ENCODE peak calls at places on chromosomes 13 and 19, in four cellular contexts. J is HepG2, D is H1, K is GM12878. N is an unnamed sample.

GRCh38 chr19:55336101-55336500 is 3.6 kb upstream of the KMT5C start:
- DNase-seq in K (no peak), D (no peak), J (no peak), N (no peak)

GRCh38 chr13:33289966-33290365 is 4.4 kb upstream of the STARD13 start:
- DNase-seq in J (no peak), K (no peak), D (no peak), N (no peak)

GRCh38 chr19:50648659-50649058 is 586 bp upstream of the C19orf81 start:
- DNase-seq in J (no peak), D (no peak), K (no peak), N (no peak)

GRCh38 chr13:113664751-113665581 is 2.1 kb upstream of the GRK1 start:
- DNase-seq in J (no peak), K (no peak), D (no peak), N (no peak)

GRCh38 chr13:110340812-110341444 is 33.8 kb downstream of the COL4A2 start:
- DNase-seq in J (no peak), D (no peak), K (no peak), N (no peak)

GRCh38 chr19:46737275-46737654 is 8.6 kb upstream of the FKRP start:
- DNase-seq in K (no peak), J (no peak), D (no peak), N (peak)

GRCh38 chr19:41705393-41706174 is 2.8 kb upstream of the CEACAM5 start:
- DNase-seq in D (no peak), K (no peak), J (no peak), N (peak)

GRCh38 chr19:17390665-17391370 is 3.2 kb downstream of the CCDC194 start:
- DNase-seq in K (no peak), J (peak), D (peak), N (peak)

GRCh38 chr19:57016076-57016475 is 103.7 kb upstream of the USP29 start:
- DNase-seq in J (no peak), K (no peak), D (no peak), N (no peak)

GRCh38 chr13:114200673-114201005 is 21.6 kb downstream of the CFAP97D2 start:
- DNase-seq in J (no peak), D (no peak), K (no peak), N (no peak)

GRCh38 chr19:34482380-34483250 is 1.1 kb downstream of the WTIP start:
- DNase-seq in K (no peak), J (no peak), D (no peak), N (no peak)

GRCh38 chr19:42017040-42017439 is 23.0 kb upstream of the ATP1A3 start:
- DNase-seq in D (no peak), J (no peak), K (no peak), N (no peak)

GRCh38 chr19:21483589-21484170 is 21.7 kb upstream of the ZNF429 start:
- DNase-seq in K (no peak), J (no peak), D (peak), N (peak)

GRCh38 chr13:97076898-97077297 is 82.6 kb upstream of the OXGR1 start:
- DNase-seq in J (no peak), K (no peak), D (no peak), N (no peak)

GRCh38 chr19:3375221-3376088 is 9.1 kb downstream of the NFIC start:
- DNase-seq in K (no peak), J (no peak), D (no peak), N (peak)

GRCh38 chr19:30267332-30267731 is 104.9 kb upstream of the ZNF536 start:
- DNase-seq in D (no peak), K (no peak), J (no peak), N (no peak)

GRCh38 chr13:110166598-110166997 is 140.4 kb downstream of the COL4A1 start:
- DNase-seq in J (no peak), D (no peak), K (no peak), N (no peak)

GRCh38 chr19:6099037-6099436 is 11.3 kb downstream of the RFX2 start:
- DNase-seq in J (no peak), K (no peak), D (no peak), N (no peak)

GRCh38 chr13:113211774-113212173 is 2.4 kb downstream of the CUL4A start:
- DNase-seq in D (no peak), K (no peak), J (peak), N (no peak)

GRCh38 chr19:41698746-41699230 is 9.6 kb upstream of the CEACAM5 start:
- DNase-seq in J (no peak), D (no peak), K (peak), N (no peak)

DNA sequence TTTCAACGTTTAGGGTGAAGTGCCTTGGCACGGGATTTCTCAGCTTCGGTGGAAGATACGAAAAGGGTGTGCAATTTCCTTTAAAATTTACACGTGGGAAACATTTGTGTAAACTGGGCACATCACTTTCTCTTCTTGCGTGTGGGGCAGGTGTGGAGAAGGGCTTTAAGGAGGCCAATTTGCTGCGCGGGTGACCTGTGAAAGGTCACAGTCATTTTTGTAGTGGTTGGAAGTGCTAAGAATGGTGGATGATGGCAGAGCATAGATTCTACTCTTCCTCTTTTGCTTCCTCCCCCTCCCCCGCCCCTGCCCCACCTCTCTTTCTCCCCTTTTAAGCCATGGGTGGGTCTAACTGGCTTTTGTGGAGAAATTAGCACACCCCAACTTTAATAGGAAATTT is 7.2 kb downstream of the SLITRK5 start:
- DNase-seq in K (no peak), D (no peak), J (no peak), N (no peak)
- TF ChIP-seq SIN3A in K (no peak), D (no peak), J (no peak), N (no peak)

GRCh38 chr19:10835089-10835753 is 791 bp downstream of the TMED1 start:
- DNase-seq in D (no peak), J (no peak), K (no peak), N (peak)

GRCh38 chr19:10838377-10838776 is 2.4 kb upstream of the TMED1 start:
- DNase-seq in J (no peak), D (no peak), K (no peak), N (no peak)

GRCh38 chr19:10832659-10833296 is 3.2 kb downstream of the TMED1 start:
- DNase-seq in J (no peak), K (no peak), D (no peak), N (no peak)

GRCh38 chr19:10836478-10837325 is 690 bp upstream of the TMED1 start:
- DNase-seq in D (no peak), J (no peak), K (no peak), N (peak)

DNA sequence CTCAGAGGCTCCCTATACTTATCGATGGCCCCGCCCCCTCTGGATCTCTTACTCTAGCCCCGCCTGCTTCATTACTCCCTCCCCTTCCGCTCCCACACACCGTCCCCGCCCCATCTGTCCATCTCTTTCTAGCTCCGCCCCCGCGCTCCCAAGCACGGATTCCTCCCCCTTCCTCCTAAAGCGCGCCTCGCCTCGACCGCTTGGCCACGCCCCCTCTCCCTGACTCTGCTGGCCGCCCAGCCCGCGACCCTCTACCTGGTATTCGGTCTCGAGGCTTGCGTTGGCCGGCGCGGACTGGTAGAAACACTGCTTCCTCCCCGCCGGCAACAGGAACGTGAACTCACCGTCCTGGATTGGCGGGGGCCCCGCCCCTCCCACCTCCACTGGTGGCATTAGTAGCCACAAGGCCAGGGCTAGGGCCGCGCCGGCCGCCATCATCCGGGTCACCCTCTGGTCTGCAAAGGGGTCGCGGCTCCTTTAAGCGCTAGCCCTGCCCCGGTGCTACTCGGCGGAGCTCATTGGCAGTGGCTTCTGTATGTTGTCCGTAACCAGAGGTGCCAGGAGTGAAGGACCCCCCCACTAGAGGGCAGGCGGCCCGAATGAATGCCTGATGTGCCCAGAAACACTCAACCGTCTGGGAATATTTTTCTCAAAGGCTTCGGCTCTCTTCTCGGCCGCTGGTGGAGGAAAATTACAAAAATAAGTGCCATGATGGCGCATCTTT is at the start of gene TMED1:
- DNase-seq in D (peak), K (peak), J (peak), N (peak)
- TF ChIP-seq EZH2 in D (no peak), K (no peak), J (no peak), N (no peak)

GRCh38 chr19:307111-307531 is 15.9 kb upstream of the PLPP2 start:
- DNase-seq in K (no peak), D (no peak), J (no peak), N (no peak)

GRCh38 chr19:308471-309205 is 17.4 kb upstream of the PLPP2 start:
- DNase-seq in D (no peak), J (no peak), K (no peak), N (no peak)

GRCh38 chr19:306151-306900 is 15.1 kb upstream of the PLPP2 start:
- DNase-seq in K (no peak), D (no peak), J (no peak), N (no peak)

GRCh38 chr19:309206-309565 is 18.0 kb upstream of the PLPP2 start:
- DNase-seq in D (no peak), J (no peak), K (no peak), N (no peak)

GRCh38 chr19:307793-308420 is 16.7 kb upstream of the PLPP2 start:
- DNase-seq in D (no peak), J (no peak), K (no peak), N (no peak)
- TF ChIP-seq CHD2 in D (no peak), J (no peak), K (no peak), N (no peak)

GRCh38 chr13:46796129-46796514 is 839 bp downstream of the ESD start:
- DNase-seq in J (no peak), K (no peak), D (no peak), N (no peak)

GRCh38 chr13:46799139-46799538 is 2.2 kb upstream of the ESD start:
- DNase-seq in D (no peak), J (peak), K (no peak), N (no peak)

GRCh38 chr13:46796515-46797467 is at the start of gene ESD:
- DNase-seq in K (peak), J (peak), D (peak), N (peak)

GRCh38 chr13:46797468-46798237 is 692 bp upstream of the ESD start:
- DNase-seq in J (peak), D (no peak), K (no peak), N (peak)

GRCh38 chr13:46795321-46795720 is 1.6 kb downstream of the ESD start:
- DNase-seq in J (no peak), D (no peak), K (no peak), N (peak)
- TF ChIP-seq SIN3A in J (no peak), D (no peak), K (no peak), N (no peak)

GRCh38 chr19:38229585-38230073 is 5.6 kb upstream of the DPF1 start:
- DNase-seq in J (peak), D (no peak), K (no peak), N (peak)

GRCh38 chr19:38227272-38228004 is 3.4 kb upstream of the DPF1 start:
- DNase-seq in K (no peak), D (no peak), J (no peak), N (no peak)

GRCh38 chr19:38228005-38228377 is 4.0 kb upstream of the DPF1 start:
- DNase-seq in J (no peak), K (no peak), D (no peak), N (no peak)

GRCh38 chr19:38231918-38232317 is 7.9 kb upstream of the DPF1 start:
- DNase-seq in J (no peak), K (no peak), D (no peak), N (no peak)

GRCh38 chr19:38228491-38229439 is 4.7 kb upstream of the DPF1 start:
- DNase-seq in J (no peak), D (no peak), K (no peak), N (peak)
- TF ChIP-seq EZH2 in J (no peak), D (no peak), K (no peak), N (no peak)

DNA sequence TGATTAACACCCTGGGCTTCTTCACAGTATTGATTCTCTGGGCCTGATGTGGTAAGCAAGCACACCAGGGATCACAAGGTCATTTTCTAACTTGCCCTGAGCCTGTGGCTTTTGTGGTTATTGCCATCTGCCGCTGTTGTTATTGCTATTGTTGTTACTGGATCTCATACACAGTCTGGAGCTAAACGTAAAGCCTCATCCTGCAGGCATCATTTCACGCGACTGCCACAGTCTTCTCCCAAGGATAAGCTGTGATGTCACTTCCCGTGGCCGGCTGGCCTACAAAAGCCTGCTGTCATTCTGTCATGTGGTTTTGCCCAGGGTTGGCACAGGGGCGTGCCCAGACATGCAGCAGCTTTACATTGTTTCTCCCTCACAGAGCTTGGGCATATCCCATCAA is 154.0 kb upstream of the GPR12 start:
- DNase-seq in K (peak), D (no peak), J (no peak), N (no peak)
- TF ChIP-seq CHD2 in K (no peak), D (no peak), J (no peak), N (no peak)

DNA sequence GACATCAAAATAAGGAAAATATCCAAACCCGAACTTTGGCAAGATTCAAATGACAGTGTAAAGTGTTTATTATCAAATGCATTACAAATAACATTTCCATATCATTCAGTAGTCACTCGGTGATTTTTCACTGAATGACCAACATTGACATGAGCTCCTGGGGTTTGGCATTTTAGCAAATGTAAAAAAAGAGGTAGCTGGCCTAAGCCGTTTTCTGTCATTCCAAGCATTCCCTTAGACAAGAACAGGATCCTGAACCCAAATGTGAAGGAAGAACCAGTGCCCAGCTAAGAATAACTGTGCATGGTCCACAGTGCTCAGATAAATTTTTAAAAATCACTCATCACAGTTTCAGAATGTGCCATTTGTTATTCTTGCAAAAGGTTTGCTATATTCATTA is 327.9 kb downstream of the GPC6 start:
- DNase-seq in K (no peak), D (no peak), J (no peak), N (no peak)
- TF ChIP-seq SIN3A in K (no peak), D (no peak), J (no peak), N (no peak)

GRCh38 chr13:27915301-27916207 is 4.2 kb upstream of the PDX1 start:
- DNase-seq in K (no peak), J (no peak), D (no peak), N (no peak)

GRCh38 chr13:27919299-27919933 is 384 bp upstream of the PDX1 start:
- DNase-seq in J (peak), K (no peak), D (no peak), N (peak)

GRCh38 chr13:27918041-27918917 is 1.5 kb upstream of the PDX1 start:
- DNase-seq in K (no peak), D (no peak), J (no peak), N (no peak)

GRCh38 chr13:27918918-27919255 is 913 bp upstream of the PDX1 start:
- DNase-seq in D (no peak), J (no peak), K (no peak), N (no peak)

GRCh38 chr13:27917121-27917947 is 2.5 kb upstream of the PDX1 start:
- DNase-seq in K (no peak), D (no peak), J (no peak), N (no peak)
- TF ChIP-seq EZH2 in K (no peak), D (no peak), J (no peak), N (no peak)

GRCh38 chr13:30757026-30757425 is 21.7 kb downstream of the ALOX5AP start:
- DNase-seq in J (no peak), K (no peak), D (no peak), N (no peak)
- TF ChIP-seq CHD2 in J (no peak), K (no peak), D (no peak), N (no peak)

N was measured in K562.